ENCODE peak calls at places on chromosomes 5 and 9, in four cellular contexts. One of them, this sample, is unnamed.
A peak's percentile ranks its signal among the peaks of the same experiment; 100 is the strongest.

GRCh38 chr9:106869458-106869857 is 6.5 kb downstream of the ZNF462 start:
- DNase-seq in GM12891: no peak
- DNase-seq in trophoblast cell: no peak
- DNase-seq in astrocyte of the cerebellum: no peak
- DNase-seq in this sample: no peak

GRCh38 chr5:91074615-91075014 is 308.5 kb downstream of the ARRDC3 start:
- DNase-seq in GM12891: no peak
- DNase-seq in trophoblast cell: peak; percentile 28
- DNase-seq in astrocyte of the cerebellum: peak; percentile 59
- DNase-seq in this sample: no peak

GRCh38 chr9:130557077-130557468 is 22.3 kb upstream of the FUBP3 start:
- DNase-seq in GM12891: no peak
- DNase-seq in trophoblast cell: no peak
- DNase-seq in astrocyte of the cerebellum: no peak
- DNase-seq in this sample: no peak

GRCh38 chr5:171122372-171122771 is 186.7 kb upstream of the TLX3 start:
- DNase-seq in GM12891: no peak
- DNase-seq in trophoblast cell: no peak
- DNase-seq in astrocyte of the cerebellum: no peak
- DNase-seq in this sample: no peak

GRCh38 chr5:141558150-141558549 is 60.6 kb downstream of the DIAPH1 start:
- DNase-seq in GM12891: no peak
- DNase-seq in trophoblast cell: no peak
- DNase-seq in astrocyte of the cerebellum: no peak
- DNase-seq in this sample: no peak

GRCh38 chr5:161314033-161314432 is 232.5 kb downstream of the GABRB2 start:
- DNase-seq in GM12891: no peak
- DNase-seq in trophoblast cell: no peak
- DNase-seq in astrocyte of the cerebellum: no peak
- DNase-seq in this sample: no peak

GRCh38 chr5:52922384-52922783 is 66.8 kb upstream of the ITGA2 start:
- DNase-seq in GM12891: no peak
- DNase-seq in trophoblast cell: peak; percentile 94
- DNase-seq in astrocyte of the cerebellum: peak; percentile 33
- DNase-seq in this sample: no peak

GRCh38 chr5:149823350-149823749 is 93.2 kb downstream of the PPARGC1B start:
- DNase-seq in GM12891: no peak
- DNase-seq in trophoblast cell: no peak
- DNase-seq in astrocyte of the cerebellum: no peak
- DNase-seq in this sample: peak; percentile 45

GRCh38 chr5:152819891-152820290 is 414.8 kb upstream of the NMUR2 start:
- DNase-seq in GM12891: no peak
- DNase-seq in trophoblast cell: no peak
- DNase-seq in astrocyte of the cerebellum: no peak
- DNase-seq in this sample: no peak

This sample was measured in D721Med.